ENCODE peak calls at places on chromosomes 13 and 19, in eight cellular contexts. M, A, Y, G, X, K, U and P are unnamed samples.

GRCh38 chr13:95536629-95537241 is 15.8 kb upstream of the CLDN10 start:
- DNase-seq in M (no peak), A (no peak), Y (peak; percentile 11), G (no peak), X (no peak), K (no peak), U (no peak), P (no peak)

GRCh38 chr13:32737111-32737571 is 150.9 kb downstream of the PDS5B start:
- DNase-seq in M (no peak), A (no peak), Y (no peak), G (no peak), X (no peak), K (no peak), U (no peak), P (no peak)

GRCh38 chr13:42486711-42487198 is 87.2 kb upstream of the TNFSF11 start:
- DNase-seq in M (no peak), A (no peak), Y (no peak), G (no peak), X (no peak), K (no peak), U (no peak), P (no peak)

GRCh38 chr13:26062853-26063444 is 11.1 kb upstream of the SHISA2 start:
- DNase-seq in M (no peak), A (no peak), Y (peak; percentile 24), G (no peak), X (no peak), K (peak; percentile 45), U (no peak), P (peak; percentile 49)

GRCh38 chr13:72960114-72960513 is 98.7 kb upstream of the KLF5 start:
- DNase-seq in M (no peak), A (no peak), Y (no peak), G (no peak), X (no peak), K (no peak), U (no peak), P (no peak)

GRCh38 chr13:102395174-102395573 is 6.7 kb downstream of the FGF14 start:
- DNase-seq in M (no peak), A (no peak), Y (no peak), G (no peak), X (no peak), K (no peak), U (no peak), P (no peak)

GRCh38 chr13:85445534-85445933 is 353.7 kb downstream of the SLITRK6 start:
- DNase-seq in M (no peak), A (no peak), Y (no peak), G (no peak), X (no peak), K (no peak), U (no peak), P (no peak)

GRCh38 chr13:52600666-52601065 is 41.6 kb upstream of the HNRNPA1L2 start:
- DNase-seq in M (no peak), A (no peak), Y (no peak), G (no peak), X (no peak), K (no peak), U (no peak), P (no peak)

GRCh38 chr19:7366701-7367420 is 18.1 kb downstream of the ARHGEF18 start:
- DNase-seq in M (no peak), A (no peak), Y (peak; percentile 66), G (no peak), X (peak; percentile 48), K (no peak), U (no peak), P (no peak)

GRCh38 chr13:40438999-40439797 is 227.2 kb downstream of the FOXO1 start:
- DNase-seq in M (no peak), A (no peak), Y (no peak), G (no peak), X (no peak), K (no peak), U (no peak), P (no peak)

GRCh38 chr13:63540042-63540441 is 2124.4 kb upstream of the PCDH20 start:
- DNase-seq in M (no peak), A (no peak), Y (no peak), G (no peak), X (no peak), K (no peak), U (no peak), P (no peak)

GRCh38 chr13:63541336-63541735 is 2125.7 kb upstream of the PCDH20 start:
- DNase-seq in M (no peak), A (no peak), Y (no peak), G (no peak), X (no peak), K (no peak), U (no peak), P (no peak)

GRCh38 chr13:63542704-63543215 is 2127.1 kb upstream of the PCDH20 start:
- DNase-seq in M (no peak), A (no peak), Y (no peak), G (no peak), X (no peak), K (no peak), U (no peak), P (no peak)
- TF ChIP-seq CTCF in M (no peak), A (no peak), Y (no peak), G (no peak), X (no peak), K (no peak), U (no peak), P (no peak)

DNA sequence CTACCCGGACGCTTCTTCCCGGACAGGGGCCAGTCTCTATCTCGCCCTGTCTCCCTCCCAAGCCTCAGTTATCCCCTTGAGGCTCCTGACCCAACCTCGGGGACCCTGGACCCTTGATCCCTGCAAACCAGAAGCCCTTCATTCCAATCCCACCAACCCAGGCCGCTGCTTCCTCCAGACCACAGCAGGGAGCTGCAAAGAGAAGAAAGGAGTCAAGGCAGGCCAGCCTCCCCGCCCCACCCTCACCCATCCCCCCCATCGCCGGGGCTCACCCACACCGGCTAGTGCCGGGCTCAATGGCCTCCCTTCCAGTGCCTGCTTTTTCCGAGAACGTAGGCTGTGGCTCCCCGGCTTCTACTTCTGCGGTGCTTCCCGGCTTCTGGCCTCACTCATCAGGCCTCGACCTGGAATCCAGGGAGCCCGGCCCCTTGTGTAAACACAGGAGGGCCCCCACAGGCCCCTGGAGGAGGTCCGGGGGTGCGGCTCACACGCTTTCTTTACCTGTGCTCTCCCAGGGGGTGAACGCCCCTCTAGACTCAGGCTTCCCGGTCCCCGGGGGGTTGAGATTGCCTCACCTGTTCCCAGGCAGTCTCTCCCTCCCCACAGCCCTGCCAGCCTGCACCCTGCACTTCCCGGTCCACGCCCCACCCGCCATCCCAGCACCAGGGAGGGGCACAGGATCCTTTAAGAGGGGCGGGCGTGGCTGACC is at the start of gene FAM83E:
- DNase-seq in M (no peak), A (peak; percentile 77), Y (peak; percentile 72), G (no peak), X (no peak), K (no peak), U (peak; percentile 86), P (peak; percentile 90)
- TF ChIP-seq POLR2AphosphoS5 in M (no peak), A (peak; percentile 76), Y (peak; percentile 90), G (no peak), X (no peak), K (no peak), U (peak; percentile 88), P (peak; percentile 57)

DNA sequence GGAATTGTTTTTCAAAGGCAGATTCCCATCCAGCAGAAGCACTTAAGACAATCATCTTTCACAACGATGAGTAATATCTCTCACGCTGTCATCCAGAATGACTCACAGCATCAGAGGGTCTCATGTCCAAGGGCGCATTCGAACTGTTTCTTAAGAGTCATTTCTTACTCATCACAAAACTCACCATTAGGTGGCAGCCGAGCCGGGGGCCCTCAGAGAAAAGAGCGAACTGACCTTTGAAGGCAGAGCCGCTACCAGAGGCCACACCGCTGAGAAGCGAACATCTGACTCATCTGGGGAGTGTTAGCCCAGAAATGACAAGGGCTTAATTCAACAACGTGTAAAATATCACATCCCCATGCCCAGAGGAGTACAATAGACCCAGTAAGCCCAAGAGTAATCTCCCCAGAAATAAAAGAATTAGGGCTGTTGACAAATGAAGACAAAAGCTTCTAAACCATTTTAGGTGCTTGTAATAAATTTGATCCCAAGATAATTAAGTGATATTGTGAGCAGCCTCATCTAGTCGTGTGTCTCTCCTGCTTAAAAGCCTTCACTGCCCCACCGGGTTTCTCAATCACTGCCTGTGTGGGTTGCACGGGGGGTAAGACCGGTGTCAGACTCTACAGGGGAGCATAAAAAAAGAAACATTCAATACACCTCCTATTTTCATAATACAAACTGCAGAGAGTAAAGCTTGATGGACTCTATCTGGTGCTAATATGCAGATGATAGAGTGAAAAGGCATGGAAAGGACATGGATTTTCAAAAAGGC is 96.2 kb downstream of the CYSLTR2 start:
- DNase-seq in M (no peak), A (no peak), Y (peak; percentile 75), G (peak; percentile 94), X (peak; percentile 91), K (peak; percentile 96), U (peak; percentile 76), P (peak; percentile 62)
- TF ChIP-seq CTCF in M (no peak), A (no peak), Y (peak; percentile 64), G (peak; percentile 40), X (peak; percentile 78), K (peak; percentile 67), U (peak; percentile 37), P (no peak)

DNA sequence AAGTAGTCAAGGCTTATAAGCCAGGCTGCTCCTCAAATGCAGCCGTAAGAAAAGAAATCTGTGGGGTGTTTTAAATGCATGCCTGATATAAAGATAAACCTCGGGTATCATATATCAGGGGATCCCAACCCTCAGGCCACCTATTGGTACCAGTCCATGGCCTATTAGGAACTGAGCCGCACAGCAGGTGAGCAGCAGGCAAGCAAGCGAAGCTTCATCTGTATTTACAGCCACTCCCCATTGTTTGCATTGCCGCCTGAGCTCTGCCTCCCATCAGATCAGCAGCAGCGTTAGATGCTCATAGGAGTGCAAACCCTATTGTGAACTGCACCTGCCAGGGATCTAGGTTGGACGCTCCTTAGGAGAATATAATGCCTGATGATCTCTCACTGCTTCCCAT is 233.5 kb upstream of the SERP2 start:
- DNase-seq in M (no peak), A (no peak), Y (no peak), G (no peak), X (no peak), K (no peak), U (peak; percentile 48), P (peak; percentile 62)
- TF ChIP-seq POLR2AphosphoS5 in M (no peak), A (no peak), Y (no peak), G (no peak), X (no peak), K (no peak), U (no peak), P (no peak)

GRCh38 chr19:56245062-56245740 is 27.3 kb upstream of the EDDM13 start:
- DNase-seq in M (no peak), A (no peak), Y (no peak), G (no peak), X (no peak), K (no peak), U (no peak), P (no peak)
- TF ChIP-seq CTCF in M (no peak), A (no peak), Y (no peak), G (no peak), X (no peak), K (no peak), U (no peak), P (no peak)

DNA sequence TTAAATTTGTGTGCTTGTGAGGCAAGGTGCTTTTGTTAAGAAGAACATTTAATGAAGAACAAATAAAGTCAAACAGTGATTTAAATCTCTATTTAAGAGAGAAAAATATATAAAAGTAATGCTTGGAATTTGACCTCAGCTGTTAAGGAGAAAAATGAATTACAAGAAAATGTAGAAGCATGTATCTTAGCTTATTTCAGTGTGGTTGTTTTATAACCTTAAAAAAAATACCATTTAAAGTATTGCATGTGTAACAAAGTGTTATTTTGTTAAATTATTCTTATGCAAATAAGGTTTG is 537.0 kb upstream of the SPRY2 start:
- DNase-seq in M (no peak), A (no peak), Y (no peak), G (no peak), X (no peak), K (no peak), U (no peak), P (no peak)
- TF ChIP-seq POLR2AphosphoS5 in M (no peak), A (no peak), Y (no peak), G (no peak), X (no peak), K (no peak), U (no peak), P (no peak)